ENCODE peak calls at places on chromosomes 5 and 9, in seven cellular contexts. T is stomach, V is ovary, B is adrenal gland, Q is endothelial cell of umbilical vein, A is lower leg skin, L is IMR-90. K is an unnamed sample.

GRCh38 chr5:147752666-147753290 is 29.8 kb downstream of the JAKMIP2 start:
- DNase-seq in T (no peak), V (no peak), B (no peak), Q (no peak), A (no peak), L (no peak), K (no peak)

GRCh38 chr9:122527193-122527592 is at the start of gene OR1N1:
- DNase-seq in T (no peak), V (no peak), B (no peak), Q (no peak), A (no peak), L (no peak), K (no peak)

GRCh38 chr9:98485706-98486105 is 223.0 kb downstream of the GABBR2 start:
- DNase-seq in T (no peak), V (no peak), B (no peak), Q (no peak), A (no peak), L (no peak), K (no peak)

GRCh38 chr9:108836771-108837170 is 19.0 kb downstream of the ACTL7B start:
- DNase-seq in T (no peak), V (no peak), B (no peak), Q (no peak), A (no peak), L (no peak), K (no peak)

GRCh38 chr5:88244686-88245085 is 24.0 kb downstream of the TMEM161B start:
- DNase-seq in T (no peak), V (no peak), B (no peak), Q (no peak), A (no peak), L (peak; percentile 31), K (no peak)

GRCh38 chr5:45454114-45454513 is 242.1 kb downstream of the HCN1 start:
- DNase-seq in T (no peak), V (no peak), B (peak; percentile 62), Q (peak; percentile 54), A (no peak), L (peak; percentile 20), K (no peak)

GRCh38 chr9:123679330-123679987 is 250.5 kb downstream of the DENND1A start:
- DNase-seq in T (no peak), V (no peak), B (no peak), Q (no peak), A (no peak), L (peak; percentile 27), K (no peak)

GRCh38 chr5:27048507-27048906 is 10.1 kb upstream of the CDH9 start:
- DNase-seq in T (no peak), V (no peak), B (no peak), Q (no peak), A (no peak), L (no peak), K (no peak)

GRCh38 chr5:38500861-38501260 is 55.6 kb downstream of the LIFR start:
- DNase-seq in T (no peak), V (no peak), B (no peak), Q (no peak), A (no peak), L (peak; percentile 76), K (no peak)

GRCh38 chr5:111707624-111708165 is 49.3 kb downstream of the NREP start:
- DNase-seq in T (no peak), V (no peak), B (no peak), Q (no peak), A (no peak), L (no peak), K (no peak)

GRCh38 chr5:175517824-175518450 is 39.6 kb downstream of the SFXN1 start:
- DNase-seq in T (no peak), V (no peak), B (peak; percentile 33), Q (no peak), A (no peak), L (peak; percentile 95), K (no peak)

GRCh38 chr5:57422993-57423392 is 59.6 kb downstream of the ACTBL2 start:
- DNase-seq in T (no peak), V (no peak), B (no peak), Q (no peak), A (no peak), L (no peak), K (no peak)

GRCh38 chr5:126419102-126419501 is 4.1 kb upstream of the GRAMD2B start:
- DNase-seq in T (no peak), V (no peak), B (no peak), Q (no peak), A (no peak), L (no peak), K (no peak)

GRCh38 chr5:82855893-82856292 is 221.3 kb downstream of the TMEM167A start:
- DNase-seq in T (no peak), V (no peak), B (peak; percentile 20), Q (no peak), A (no peak), L (no peak), K (no peak)

GRCh38 chr5:78536797-78537196 is 111.8 kb downstream of the LHFPL2 start:
- DNase-seq in T (no peak), V (no peak), B (no peak), Q (no peak), A (no peak), L (no peak), K (no peak)

GRCh38 chr9:120928015-120928719 is 1.6 kb upstream of the TRAF1 start:
- DNase-seq in T (peak; percentile 51), V (peak; percentile 62), B (peak; percentile 76), Q (peak; percentile 62), A (no peak), L (no peak), K (no peak)

GRCh38 chr9:120926397-120926928 is at the start of gene TRAF1:
- DNase-seq in T (no peak), V (no peak), B (no peak), Q (no peak), A (no peak), L (peak; percentile 45), K (no peak)

GRCh38 chr9:120929392-120929791 is 2.8 kb upstream of the TRAF1 start:
- DNase-seq in T (no peak), V (no peak), B (no peak), Q (no peak), A (no peak), L (no peak), K (no peak)

GRCh38 chr9:120927125-120928014 is 774 bp upstream of the TRAF1 start:
- DNase-seq in T (no peak), V (no peak), B (no peak), Q (no peak), A (no peak), L (no peak), K (no peak)

GRCh38 chr9:120928720-120929389 is 2.3 kb upstream of the TRAF1 start:
- DNase-seq in T (peak; percentile 83), V (peak; percentile 79), B (peak; percentile 70), Q (peak; percentile 46), A (peak; percentile 60), L (no peak), K (peak; percentile 66)
- TF ChIP-seq POLR2A in T (no peak), V (peak; percentile 34), B (peak; percentile 37), Q (peak; percentile 55), A (no peak), L (no peak), K (no peak)

DNA sequence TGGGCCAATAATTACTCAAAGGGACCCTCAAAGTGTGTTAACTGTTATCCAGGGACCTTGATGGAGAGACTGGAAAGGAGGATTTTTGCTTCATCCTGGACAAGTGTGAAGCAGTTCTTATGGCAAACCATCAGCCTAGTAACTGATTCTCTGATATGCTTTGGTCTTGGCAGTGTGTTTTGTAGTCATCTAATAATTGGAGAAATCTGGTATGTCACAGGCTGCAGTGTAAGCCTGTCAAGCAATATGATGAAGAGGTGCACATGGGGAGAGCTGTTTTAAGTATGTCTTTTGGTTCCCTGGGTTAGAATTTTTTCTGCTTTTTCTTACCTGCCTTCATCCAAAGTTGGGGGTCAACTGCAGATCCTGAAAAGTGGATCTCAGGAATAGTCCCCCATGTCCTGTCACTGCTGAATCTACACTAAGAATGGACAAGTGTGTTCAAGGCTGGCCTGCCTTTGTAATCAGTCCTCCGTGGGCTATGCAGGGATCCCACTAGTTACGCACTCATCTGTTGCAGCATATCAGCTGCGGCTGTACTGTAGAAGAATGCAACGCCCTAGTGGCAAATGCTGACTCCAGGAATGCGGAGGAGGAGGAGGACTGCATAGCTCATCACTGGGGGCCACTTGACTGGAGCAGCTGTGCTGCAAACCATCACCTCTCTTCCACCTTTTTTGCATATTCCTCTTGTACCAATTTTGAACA is 1.9 kb downstream of the SPTAN1 start:
- DNase-seq in T (peak; percentile 37), V (peak; percentile 47), B (peak; percentile 64), Q (peak; percentile 64), A (peak; percentile 42), L (peak; percentile 93), K (peak; percentile 36)
- TF ChIP-seq POLR2A in T (no peak), V (no peak), B (no peak), Q (peak; percentile 29), A (no peak), L (peak; percentile 71), K (no peak)

GRCh38 chr5:72465601-72466563 is 41.3 kb downstream of the ZNF366 start:
- DNase-seq in T (no peak), V (no peak), B (no peak), Q (peak; percentile 23), A (no peak), L (peak; percentile 75), K (no peak)
- TF ChIP-seq POLR2A in T (no peak), V (no peak), B (no peak), Q (no peak), A (no peak), L (no peak), K (no peak)

GRCh38 chr9:129494113-129494789 is 126.7 kb downstream of the C9orf50 start:
- DNase-seq in T (peak; percentile 76), V (peak; percentile 38), B (peak; percentile 16), Q (no peak), A (no peak), L (no peak), K (peak; percentile 69)

GRCh38 chr9:129497064-129497836 is 123.7 kb downstream of the C9orf50 start:
- DNase-seq in T (no peak), V (peak; percentile 79), B (no peak), Q (peak; percentile 15), A (no peak), L (no peak), K (peak; percentile 60)

GRCh38 chr9:129497837-129498450 is 123.0 kb downstream of the C9orf50 start:
- DNase-seq in T (no peak), V (peak; percentile 59), B (no peak), Q (no peak), A (no peak), L (no peak), K (no peak)

GRCh38 chr9:129495422-129496186 is 125.3 kb downstream of the C9orf50 start:
- DNase-seq in T (peak; percentile 96), V (peak; percentile 98), B (peak; percentile 95), Q (peak; percentile 85), A (peak; percentile 93), L (peak; percentile 84), K (peak; percentile 92)

DNA sequence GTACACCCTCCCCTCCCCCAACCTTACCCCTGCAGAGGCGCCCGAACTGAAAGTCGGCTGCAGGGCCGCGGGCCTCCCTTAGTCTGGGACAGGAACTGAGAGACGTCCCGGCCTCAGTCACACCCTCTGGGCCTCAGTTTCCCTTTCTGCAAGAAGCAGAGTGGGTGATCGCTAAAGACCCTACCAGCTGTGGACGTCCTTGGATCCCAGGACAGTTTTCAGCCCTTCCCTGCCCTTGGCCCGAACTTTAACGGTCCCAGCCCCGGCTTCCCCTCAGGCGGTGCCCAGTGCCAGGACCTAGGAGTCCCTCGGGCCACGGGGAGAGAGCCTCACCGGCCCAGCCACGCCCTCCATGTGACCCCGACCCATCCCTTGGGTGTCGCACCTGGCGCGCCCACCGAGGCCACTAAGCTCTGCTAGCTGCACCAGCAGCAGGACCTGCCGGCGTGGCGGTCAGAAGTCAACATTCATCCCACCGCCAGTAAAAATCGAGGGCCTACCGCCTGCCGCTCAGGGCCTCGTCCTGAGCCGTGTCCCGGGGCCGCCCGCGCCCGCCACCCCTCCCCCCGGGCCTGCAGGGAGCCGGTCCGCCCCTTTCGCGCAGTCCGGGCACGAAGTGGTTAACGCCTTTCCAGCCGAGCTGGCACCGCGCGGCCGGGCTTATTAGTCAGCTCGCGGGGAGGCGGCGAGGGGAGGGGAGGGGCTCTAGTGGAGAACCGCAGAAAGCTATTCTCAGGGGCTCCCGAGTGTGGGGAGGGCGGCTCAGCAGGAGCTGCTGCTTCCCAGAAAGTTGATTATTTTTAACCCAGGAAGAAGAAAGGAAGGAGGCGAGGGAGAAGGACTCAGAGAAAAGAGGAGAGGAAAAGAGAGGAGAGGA is 124.5 kb downstream of the C9orf50 start:
- DNase-seq in T (peak; percentile 96), V (peak; percentile 96), B (peak; percentile 96), Q (peak; percentile 92), A (peak; percentile 93), L (peak; percentile 91), K (peak; percentile 95)
- TF ChIP-seq POLR2A in T (no peak), V (peak; percentile 88), B (peak; percentile 68), Q (no peak), A (peak; percentile 56), L (peak; percentile 94), K (peak; percentile 83)